ENCODE peak calls at places on chromosomes 12 and 14, in nine cellular contexts. One of them, this sample, is unnamed.

GRCh38 chr12:122730215-122731014 is at the start of gene HCAR1:
- DNase-seq in ovary: no peak
- DNase-seq in breast epithelium: peak; percentile 32
- DNase-seq in CD8-positive, alpha-beta T cell: no peak
- DNase-seq in GM23248: no peak
- DNase-seq in SK-N-SH: no peak
- DNase-seq in lung: no peak
- DNase-seq in uterus: peak; percentile 28
- DNase-seq in iPS DF 6.9: no peak
- DNase-seq in this sample: no peak

GRCh38 chr12:121511931-121512330 is 68.9 kb downstream of the KDM2B start:
- DNase-seq in ovary: no peak
- DNase-seq in breast epithelium: no peak
- DNase-seq in CD8-positive, alpha-beta T cell: no peak
- DNase-seq in GM23248: no peak
- DNase-seq in SK-N-SH: no peak
- DNase-seq in lung: no peak
- DNase-seq in uterus: no peak
- DNase-seq in iPS DF 6.9: no peak
- DNase-seq in this sample: no peak

GRCh38 chr12:30417697-30418231 is 277.9 kb downstream of the IPO8 start:
- DNase-seq in ovary: no peak
- DNase-seq in breast epithelium: no peak
- DNase-seq in CD8-positive, alpha-beta T cell: no peak
- DNase-seq in GM23248: peak; percentile 96
- DNase-seq in SK-N-SH: no peak
- DNase-seq in lung: no peak
- DNase-seq in uterus: no peak
- DNase-seq in iPS DF 6.9: no peak
- DNase-seq in this sample: no peak

GRCh38 chr14:76782885-76783566 is 21.8 kb downstream of the VASH1 start:
- DNase-seq in ovary: peak; percentile 18
- DNase-seq in breast epithelium: peak; percentile 15
- DNase-seq in CD8-positive, alpha-beta T cell: no peak
- DNase-seq in GM23248: no peak
- DNase-seq in SK-N-SH: no peak
- DNase-seq in lung: no peak
- DNase-seq in uterus: no peak
- DNase-seq in iPS DF 6.9: no peak
- DNase-seq in this sample: no peak

GRCh38 chr14:94164685-94165431 is 9.3 kb upstream of the PPP4R4 start:
- DNase-seq in ovary: no peak
- DNase-seq in breast epithelium: no peak
- DNase-seq in CD8-positive, alpha-beta T cell: no peak
- DNase-seq in GM23248: no peak
- DNase-seq in SK-N-SH: no peak
- DNase-seq in lung: no peak
- DNase-seq in uterus: no peak
- DNase-seq in iPS DF 6.9: no peak
- DNase-seq in this sample: no peak

GRCh38 chr12:69688496-69689427 is 10.3 kb downstream of the BEST3 start:
- DNase-seq in ovary: peak; percentile 20
- DNase-seq in breast epithelium: peak; percentile 71
- DNase-seq in CD8-positive, alpha-beta T cell: peak; percentile 4
- DNase-seq in GM23248: peak; percentile 95
- DNase-seq in SK-N-SH: peak; percentile 23
- DNase-seq in lung: peak; percentile 51
- DNase-seq in uterus: peak; percentile 22
- DNase-seq in iPS DF 6.9: peak; percentile 31
- DNase-seq in this sample: peak; percentile 19

GRCh38 chr12:76711241-76711640 is 52.7 kb upstream of the ZDHHC17 start:
- DNase-seq in ovary: no peak
- DNase-seq in breast epithelium: no peak
- DNase-seq in CD8-positive, alpha-beta T cell: no peak
- DNase-seq in GM23248: peak; percentile 53
- DNase-seq in SK-N-SH: no peak
- DNase-seq in lung: no peak
- DNase-seq in uterus: no peak
- DNase-seq in iPS DF 6.9: no peak
- DNase-seq in this sample: no peak

GRCh38 chr12:109995703-109996482 is at the start of gene GIT2:
- DNase-seq in ovary: peak; percentile 92
- DNase-seq in breast epithelium: peak; percentile 91
- DNase-seq in CD8-positive, alpha-beta T cell: peak; percentile 91
- DNase-seq in GM23248: peak; percentile 96
- DNase-seq in SK-N-SH: peak; percentile 94
- DNase-seq in lung: peak; percentile 95
- DNase-seq in uterus: peak; percentile 91
- DNase-seq in iPS DF 6.9: peak; percentile 81
- DNase-seq in this sample: peak; percentile 93

GRCh38 chr12:22541496-22541895 is 2.8 kb downstream of the C2CD5 start:
- DNase-seq in ovary: no peak
- DNase-seq in breast epithelium: no peak
- DNase-seq in CD8-positive, alpha-beta T cell: no peak
- DNase-seq in GM23248: no peak
- DNase-seq in SK-N-SH: no peak
- DNase-seq in lung: no peak
- DNase-seq in uterus: no peak
- DNase-seq in iPS DF 6.9: no peak
- DNase-seq in this sample: no peak

GRCh38 chr14:20617138-20618003 is 24.1 kb downstream of the OR6S1 start:
- DNase-seq in ovary: no peak
- DNase-seq in breast epithelium: no peak
- DNase-seq in CD8-positive, alpha-beta T cell: no peak
- DNase-seq in GM23248: no peak
- DNase-seq in SK-N-SH: no peak
- DNase-seq in lung: no peak
- DNase-seq in uterus: no peak
- DNase-seq in iPS DF 6.9: no peak
- DNase-seq in this sample: no peak

GRCh38 chr12:120574106-120574505 is 7.1 kb downstream of the POP5 start:
- DNase-seq in ovary: no peak
- DNase-seq in breast epithelium: no peak
- DNase-seq in CD8-positive, alpha-beta T cell: no peak
- DNase-seq in GM23248: no peak
- DNase-seq in SK-N-SH: no peak
- DNase-seq in lung: no peak
- DNase-seq in uterus: no peak
- DNase-seq in iPS DF 6.9: no peak
- DNase-seq in this sample: no peak

GRCh38 chr12:93624595-93625294 is 52.3 kb downstream of the SOCS2 start:
- DNase-seq in ovary: no peak
- DNase-seq in breast epithelium: no peak
- DNase-seq in CD8-positive, alpha-beta T cell: no peak
- DNase-seq in GM23248: peak; percentile 97
- DNase-seq in SK-N-SH: no peak
- DNase-seq in lung: peak; percentile 3
- DNase-seq in uterus: no peak
- DNase-seq in iPS DF 6.9: no peak
- DNase-seq in this sample: peak; percentile 15

GRCh38 chr12:9148926-9149325 is 33.2 kb upstream of the A2M start:
- DNase-seq in ovary: no peak
- DNase-seq in breast epithelium: no peak
- DNase-seq in CD8-positive, alpha-beta T cell: no peak
- DNase-seq in GM23248: no peak
- DNase-seq in SK-N-SH: no peak
- DNase-seq in lung: no peak
- DNase-seq in uterus: no peak
- DNase-seq in iPS DF 6.9: no peak
- DNase-seq in this sample: no peak

GRCh38 chr12:19451196-19451595 is 11.9 kb downstream of the AEBP2 start:
- DNase-seq in ovary: no peak
- DNase-seq in breast epithelium: no peak
- DNase-seq in CD8-positive, alpha-beta T cell: no peak
- DNase-seq in GM23248: peak; percentile 23
- DNase-seq in SK-N-SH: peak; percentile 27
- DNase-seq in lung: no peak
- DNase-seq in uterus: no peak
- DNase-seq in iPS DF 6.9: no peak
- DNase-seq in this sample: no peak

GRCh38 chr14:89351364-89351957 is 65.6 kb downstream of the FOXN3 start:
- DNase-seq in ovary: peak; percentile 53
- DNase-seq in breast epithelium: no peak
- DNase-seq in CD8-positive, alpha-beta T cell: peak; percentile 5
- DNase-seq in GM23248: peak; percentile 42
- DNase-seq in SK-N-SH: no peak
- DNase-seq in lung: peak; percentile 47
- DNase-seq in uterus: peak; percentile 34
- DNase-seq in iPS DF 6.9: no peak
- DNase-seq in this sample: no peak

GRCh38 chr12:4553943-4554342 is 8.1 kb upstream of the DYRK4 start:
- DNase-seq in ovary: no peak
- DNase-seq in breast epithelium: no peak
- DNase-seq in CD8-positive, alpha-beta T cell: no peak
- DNase-seq in GM23248: no peak
- DNase-seq in SK-N-SH: no peak
- DNase-seq in lung: no peak
- DNase-seq in uterus: no peak
- DNase-seq in iPS DF 6.9: no peak
- DNase-seq in this sample: no peak

GRCh38 chr12:4556730-4557519 is 5.1 kb upstream of the DYRK4 start:
- DNase-seq in ovary: no peak
- DNase-seq in breast epithelium: no peak
- DNase-seq in CD8-positive, alpha-beta T cell: no peak
- DNase-seq in GM23248: no peak
- DNase-seq in SK-N-SH: no peak
- DNase-seq in lung: no peak
- DNase-seq in uterus: no peak
- DNase-seq in iPS DF 6.9: no peak
- DNase-seq in this sample: no peak

GRCh38 chr12:4555804-4556203 is 6.2 kb upstream of the DYRK4 start:
- DNase-seq in ovary: no peak
- DNase-seq in breast epithelium: no peak
- DNase-seq in CD8-positive, alpha-beta T cell: no peak
- DNase-seq in GM23248: peak; percentile 37
- DNase-seq in SK-N-SH: no peak
- DNase-seq in lung: no peak
- DNase-seq in uterus: no peak
- DNase-seq in iPS DF 6.9: no peak
- DNase-seq in this sample: no peak
- H3K4me1 ChIP-seq in ovary: no peaks in the 10 kb centered on the region
- H3K4me1 ChIP-seq in breast epithelium: no peaks in the 10 kb centered on the region
- H3K4me1 ChIP-seq in CD8-positive, alpha-beta T cell: no peaks in the 10 kb centered on the region
- H3K4me1 ChIP-seq in GM23248: no peaks in the 10 kb centered on the region
- H3K4me1 ChIP-seq in SK-N-SH: no peaks in the 10 kb centered on the region
- H3K4me1 ChIP-seq in lung: no peaks in the 10 kb centered on the region
- H3K4me1 ChIP-seq in uterus: no peaks in the 10 kb centered on the region
- H3K4me1 ChIP-seq in iPS DF 6.9: no peaks in the 10 kb centered on the region
- H3K4me1 ChIP-seq in this sample: no peaks in the 10 kb centered on the region

DNA sequence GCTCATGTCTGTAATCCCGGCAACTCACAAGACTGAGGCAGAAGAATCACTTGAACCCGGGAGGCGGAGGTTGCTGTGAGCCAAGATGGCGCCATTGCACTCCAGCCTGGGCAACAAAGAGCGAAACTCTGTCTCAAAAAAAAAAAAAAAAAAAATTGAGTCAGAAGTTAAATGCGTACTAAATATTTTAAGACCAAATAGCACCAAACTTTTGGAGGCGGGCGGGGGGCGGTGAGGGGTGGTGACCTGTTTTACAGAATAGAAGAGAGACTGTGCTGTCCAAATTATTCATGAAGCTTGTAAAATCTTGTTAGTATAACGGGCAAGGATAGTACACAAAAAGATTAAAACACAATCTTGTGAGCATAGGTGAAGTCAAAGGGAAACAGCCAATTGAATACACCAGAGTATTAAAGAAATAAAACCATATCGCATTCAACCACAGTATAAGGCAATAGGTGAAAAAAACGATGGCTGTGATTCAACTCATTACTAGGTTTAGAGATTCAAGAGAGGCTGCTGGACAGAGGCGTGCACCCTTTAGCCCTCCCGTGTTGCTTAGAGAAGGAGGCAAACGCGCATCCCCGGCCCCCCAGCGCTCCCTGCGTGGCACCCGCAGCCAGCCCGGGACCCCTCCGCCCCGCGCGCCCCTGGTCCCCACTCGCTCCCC is 571 bp downstream of the ZNF891 start:
- DNase-seq in ovary: no peak
- DNase-seq in breast epithelium: no peak
- DNase-seq in CD8-positive, alpha-beta T cell: no peak
- DNase-seq in GM23248: peak; percentile 74
- DNase-seq in SK-N-SH: no peak
- DNase-seq in lung: no peak
- DNase-seq in uterus: no peak
- DNase-seq in iPS DF 6.9: no peak
- DNase-seq in this sample: no peak
- H3K9me3 ChIP-seq in ovary: peaks cover 41% of the 10 kb centered on the region
- H3K9me3 ChIP-seq in breast epithelium: peaks cover 62% of the 10 kb centered on the region
- H3K9me3 ChIP-seq in CD8-positive, alpha-beta T cell: peaks cover 22% of the 10 kb centered on the region
- H3K9me3 ChIP-seq in GM23248: no peaks in the 10 kb centered on the region
- H3K9me3 ChIP-seq in SK-N-SH: peaks cover 29% of the 10 kb centered on the region
- H3K9me3 ChIP-seq in lung: peaks cover 23% of the 10 kb centered on the region
- H3K9me3 ChIP-seq in uterus: no peaks in the 10 kb centered on the region
- H3K9me3 ChIP-seq in iPS DF 6.9: peaks cover 4% of the 10 kb centered on the region
- H3K9me3 ChIP-seq in this sample: peaks cover 92% of the 10 kb centered on the region

GRCh38 chr14:104789752-104790743 is 5.5 kb downstream of the AKT1 start:
- DNase-seq in ovary: no peak
- DNase-seq in breast epithelium: no peak
- DNase-seq in CD8-positive, alpha-beta T cell: no peak
- DNase-seq in GM23248: no peak
- DNase-seq in SK-N-SH: no peak
- DNase-seq in lung: no peak
- DNase-seq in uterus: no peak
- DNase-seq in iPS DF 6.9: no peak
- DNase-seq in this sample: no peak

GRCh38 chr14:104792101-104792884 is 3.3 kb downstream of the AKT1 start:
- DNase-seq in ovary: no peak
- DNase-seq in breast epithelium: no peak
- DNase-seq in CD8-positive, alpha-beta T cell: no peak
- DNase-seq in GM23248: no peak
- DNase-seq in SK-N-SH: no peak
- DNase-seq in lung: peak; percentile 80
- DNase-seq in uterus: no peak
- DNase-seq in iPS DF 6.9: no peak
- DNase-seq in this sample: no peak

GRCh38 chr14:104793703-104793959 is 1.9 kb downstream of the AKT1 start:
- DNase-seq in ovary: no peak
- DNase-seq in breast epithelium: no peak
- DNase-seq in CD8-positive, alpha-beta T cell: no peak
- DNase-seq in GM23248: no peak
- DNase-seq in SK-N-SH: no peak
- DNase-seq in lung: no peak
- DNase-seq in uterus: no peak
- DNase-seq in iPS DF 6.9: no peak
- DNase-seq in this sample: no peak

GRCh38 chr14:104792945-104793702 is 2.4 kb downstream of the AKT1 start:
- DNase-seq in ovary: no peak
- DNase-seq in breast epithelium: no peak
- DNase-seq in CD8-positive, alpha-beta T cell: no peak
- DNase-seq in GM23248: no peak
- DNase-seq in SK-N-SH: no peak
- DNase-seq in lung: no peak
- DNase-seq in uterus: no peak
- DNase-seq in iPS DF 6.9: no peak
- DNase-seq in this sample: no peak

GRCh38 chr14:104791425-104791824 is 4.1 kb downstream of the AKT1 start:
- DNase-seq in ovary: no peak
- DNase-seq in breast epithelium: no peak
- DNase-seq in CD8-positive, alpha-beta T cell: no peak
- DNase-seq in GM23248: no peak
- DNase-seq in SK-N-SH: no peak
- DNase-seq in lung: no peak
- DNase-seq in uterus: no peak
- DNase-seq in iPS DF 6.9: no peak
- DNase-seq in this sample: no peak
- H3K4me1 ChIP-seq in ovary: peaks cover 27% of the 10 kb centered on the region
- H3K4me1 ChIP-seq in breast epithelium: peaks cover 32% of the 10 kb centered on the region
- H3K4me1 ChIP-seq in CD8-positive, alpha-beta T cell: peaks cover 51% of the 10 kb centered on the region
- H3K4me1 ChIP-seq in GM23248: peaks cover 16% of the 10 kb centered on the region
- H3K4me1 ChIP-seq in SK-N-SH: peaks cover 28% of the 10 kb centered on the region
- H3K4me1 ChIP-seq in lung: peaks cover 47% of the 10 kb centered on the region
- H3K4me1 ChIP-seq in uterus: peaks cover 15% of the 10 kb centered on the region
- H3K4me1 ChIP-seq in iPS DF 6.9: peaks cover 10% of the 10 kb centered on the region
- H3K4me1 ChIP-seq in this sample: peaks cover 54% of the 10 kb centered on the region

GRCh38 chr14:26597136-26598080 is at the start of gene NOVA1:
- DNase-seq in ovary: peak; percentile 36
- DNase-seq in breast epithelium: no peak
- DNase-seq in CD8-positive, alpha-beta T cell: no peak
- DNase-seq in GM23248: peak; percentile 77
- DNase-seq in SK-N-SH: peak; percentile 68
- DNase-seq in lung: no peak
- DNase-seq in uterus: peak; percentile 37
- DNase-seq in iPS DF 6.9: no peak
- DNase-seq in this sample: no peak
- H3K9me3 ChIP-seq in ovary: no peaks in the 10 kb centered on the region
- H3K9me3 ChIP-seq in breast epithelium: no peaks in the 10 kb centered on the region
- H3K9me3 ChIP-seq in CD8-positive, alpha-beta T cell: no peaks in the 10 kb centered on the region
- H3K9me3 ChIP-seq in GM23248: no peaks in the 10 kb centered on the region
- H3K9me3 ChIP-seq in SK-N-SH: no peaks in the 10 kb centered on the region
- H3K9me3 ChIP-seq in lung: no peaks in the 10 kb centered on the region
- H3K9me3 ChIP-seq in uterus: no peaks in the 10 kb centered on the region
- H3K9me3 ChIP-seq in iPS DF 6.9: no peaks in the 10 kb centered on the region
- H3K9me3 ChIP-seq in this sample: peaks cover 2% of the 10 kb centered on the region

This sample was measured in CD4-positive, CD25-positive, alpha-beta regulatory T cell.